ENCODE peak calls at places on chromosomes 16 and 17, in four cellular contexts. E is K562, T is right lobe of liver, D is endodermal cell. V is an unnamed sample.

GRCh38 chr17:40980594-40980993 is 3.5 kb downstream of the KRT40 start:
- DNase-seq in E (no peak), T (no peak), D (no peak), V (no peak)

GRCh38 chr17:32590974-32591373 is 104.2 kb downstream of the CDK5R1 start:
- DNase-seq in E (no peak), T (no peak), D (no peak), V (no peak)

GRCh38 chr17:292016-292415 is 60.6 kb downstream of the RPH3AL start:
- DNase-seq in E (no peak), T (peak), D (no peak), V (no peak)

GRCh38 chr17:34135841-34136240 is 119.2 kb upstream of the CCL2 start:
- DNase-seq in E (no peak), T (no peak), D (peak), V (no peak)

GRCh38 chr16:78284957-78285434 is 185.5 kb downstream of the WWOX start:
- DNase-seq in E (no peak), T (peak), D (no peak), V (no peak)

GRCh38 chr17:62919388-62919787 is 46.6 kb upstream of the TANC2 start:
- DNase-seq in E (peak), T (no peak), D (no peak), V (no peak)

GRCh38 chr17:4782652-4783051 is 3.5 kb downstream of the VMO1 start:
- DNase-seq in E (peak), T (no peak), D (peak), V (no peak)

GRCh38 chr16:50259334-50260205 is 6.8 kb upstream of the ADCY7 start:
- DNase-seq in E (no peak), T (no peak), D (peak), V (peak)

GRCh38 chr17:67105213-67105612 is 60.9 kb downstream of the CACNG1 start:
- DNase-seq in E (no peak), T (no peak), D (no peak), V (no peak)

GRCh38 chr17:14670861-14671260 is 370.0 kb downstream of the HS3ST3B1 start:
- DNase-seq in E (no peak), T (no peak), D (no peak), V (no peak)

GRCh38 chr16:21656795-21657768 is 4.7 kb upstream of the IGSF6 start:
- DNase-seq in E (peak), T (no peak), D (peak), V (peak)

GRCh38 chr17:50053654-50053960 is 2.3 kb upstream of the ITGA3 start:
- DNase-seq in E (no peak), T (no peak), D (peak), V (no peak)

DNA sequence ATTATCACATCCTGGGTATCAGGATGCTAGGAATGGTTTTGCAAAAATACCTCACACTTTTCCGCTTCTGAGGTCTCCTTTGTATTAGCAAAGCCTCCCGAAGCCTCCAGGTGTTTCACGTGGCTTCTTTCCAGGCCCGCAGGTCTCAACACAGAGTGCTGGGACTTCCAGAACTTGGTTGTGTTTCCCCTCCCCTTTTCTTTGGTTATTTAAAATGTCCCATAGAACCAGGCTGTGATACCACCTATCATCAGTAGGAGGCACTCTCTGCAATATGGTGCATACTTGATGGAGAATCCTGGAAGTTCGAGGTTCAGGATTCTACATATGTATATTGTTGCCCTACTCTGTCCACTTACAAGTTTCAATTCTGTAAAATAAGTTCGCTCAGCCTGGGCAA is 28.8 kb downstream of the ATP2C2 start:
- DNase-seq in E (no peak), T (no peak), D (no peak), V (no peak)
- TF ChIP-seq CTCF in E (no peak), T (no peak), D (peak), V (no peak)

GRCh38 chr17:79862771-79863440 is 23.7 kb upstream of the CBX4 start:
- DNase-seq in E (no peak), T (no peak), D (peak), V (no peak)

GRCh38 chr17:79862259-79862658 is 23.0 kb upstream of the CBX4 start:
- DNase-seq in E (no peak), T (no peak), D (no peak), V (no peak)

GRCh38 chr17:79864147-79864546 is 24.9 kb upstream of the CBX4 start:
- DNase-seq in E (no peak), T (no peak), D (no peak), V (no peak)

GRCh38 chr17:79859676-79860615 is 20.7 kb upstream of the CBX4 start:
- DNase-seq in E (no peak), T (no peak), D (peak), V (peak)

GRCh38 chr17:79861371-79862216 is 22.4 kb upstream of the CBX4 start:
- DNase-seq in E (no peak), T (no peak), D (peak), V (no peak)
- TF ChIP-seq CTCF in E (no peak), T (no peak), D (no peak), V (no peak)

GRCh38 chr16:71360378-71360777 is 1.9 kb downstream of the CALB2 start:
- DNase-seq in E (peak), T (no peak), D (no peak), V (no peak)

GRCh38 chr16:71356051-71356740 is 2.3 kb upstream of the CALB2 start:
- DNase-seq in E (no peak), T (no peak), D (no peak), V (no peak)

GRCh38 chr16:71357681-71358080 is 842 bp upstream of the CALB2 start:
- DNase-seq in E (peak), T (no peak), D (peak), V (peak)

GRCh38 chr16:71359431-71359830 is 908 bp downstream of the CALB2 start:
- DNase-seq in E (no peak), T (no peak), D (no peak), V (no peak)

GRCh38 chr16:71358464-71359031 is at the start of gene CALB2:
- DNase-seq in E (peak), T (peak), D (peak), V (peak)
- TF ChIP-seq CTCF in E (peak), T (peak), D (peak), V (peak)

DNA sequence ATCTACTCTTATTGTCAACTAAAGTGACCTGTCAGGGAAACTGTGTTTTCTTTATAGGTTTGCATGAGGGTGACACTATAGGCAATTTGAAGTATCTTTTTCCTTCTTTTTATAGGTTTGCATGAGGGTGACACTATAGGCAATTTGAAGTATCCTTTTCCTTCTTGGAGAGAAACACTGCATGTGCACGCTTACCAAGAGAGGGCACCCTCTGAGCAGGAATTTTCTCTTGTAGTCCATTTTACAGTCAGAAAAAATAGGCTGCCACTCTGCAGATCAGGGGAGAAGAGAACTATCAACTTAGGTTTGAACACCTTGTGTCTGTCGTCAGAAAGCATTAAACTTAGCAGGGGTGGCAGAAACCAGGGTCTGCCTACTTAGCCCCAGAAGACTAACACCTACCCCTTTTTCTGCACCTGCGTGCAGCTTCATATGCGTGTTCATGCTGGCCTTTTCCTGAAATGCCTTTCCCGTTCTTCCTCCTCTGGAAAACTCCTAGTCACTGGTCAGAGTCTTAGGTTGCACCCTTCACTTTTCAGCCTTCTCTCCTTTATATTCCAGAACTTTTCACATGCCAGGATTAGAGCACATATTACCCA is 16.4 kb upstream of the SMIM36 start:
- DNase-seq in E (peak), T (peak), D (peak), V (peak)
- TF ChIP-seq CTCF in E (peak), T (peak), D (peak), V (peak)

DNA sequence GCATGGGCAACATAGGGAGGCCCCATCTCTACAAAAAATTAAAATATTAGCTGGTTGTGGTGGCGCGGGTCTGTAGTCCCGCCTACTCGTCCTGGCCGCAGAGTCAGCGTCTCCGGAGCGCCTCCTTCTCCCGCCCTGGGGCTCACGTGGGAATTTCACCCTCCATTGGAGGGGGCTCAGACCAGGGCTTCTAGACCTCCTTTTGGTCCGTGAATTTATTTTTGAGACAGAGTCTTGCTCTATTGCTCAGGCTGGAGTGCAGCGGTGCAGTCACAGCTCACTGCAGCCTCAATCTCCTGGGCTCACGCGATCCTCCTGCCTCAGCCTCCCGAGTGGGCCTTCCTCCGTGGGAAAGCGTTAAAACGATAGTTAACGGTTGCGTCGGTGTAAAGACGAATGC is 394 bp upstream of the NME4 start:
- DNase-seq in E (peak), T (peak), D (peak), V (peak)
- TF ChIP-seq CTCF in E (no peak), T (no peak), D (no peak), V (no peak)

GRCh38 chr16:58638148-58639036 is 8.8 kb upstream of the CNOT1 start:
- DNase-seq in E (peak), T (peak), D (peak), V (no peak)
- TF ChIP-seq CTCF in E (peak), T (peak), D (peak), V (no peak)

GRCh38 chr16:87702325-87702811 is 63.4 kb downstream of the KLHDC4 start:
- DNase-seq in E (peak), T (no peak), D (peak), V (peak)
- TF ChIP-seq CTCF in E (peak), T (peak), D (peak), V (peak)

DNA sequence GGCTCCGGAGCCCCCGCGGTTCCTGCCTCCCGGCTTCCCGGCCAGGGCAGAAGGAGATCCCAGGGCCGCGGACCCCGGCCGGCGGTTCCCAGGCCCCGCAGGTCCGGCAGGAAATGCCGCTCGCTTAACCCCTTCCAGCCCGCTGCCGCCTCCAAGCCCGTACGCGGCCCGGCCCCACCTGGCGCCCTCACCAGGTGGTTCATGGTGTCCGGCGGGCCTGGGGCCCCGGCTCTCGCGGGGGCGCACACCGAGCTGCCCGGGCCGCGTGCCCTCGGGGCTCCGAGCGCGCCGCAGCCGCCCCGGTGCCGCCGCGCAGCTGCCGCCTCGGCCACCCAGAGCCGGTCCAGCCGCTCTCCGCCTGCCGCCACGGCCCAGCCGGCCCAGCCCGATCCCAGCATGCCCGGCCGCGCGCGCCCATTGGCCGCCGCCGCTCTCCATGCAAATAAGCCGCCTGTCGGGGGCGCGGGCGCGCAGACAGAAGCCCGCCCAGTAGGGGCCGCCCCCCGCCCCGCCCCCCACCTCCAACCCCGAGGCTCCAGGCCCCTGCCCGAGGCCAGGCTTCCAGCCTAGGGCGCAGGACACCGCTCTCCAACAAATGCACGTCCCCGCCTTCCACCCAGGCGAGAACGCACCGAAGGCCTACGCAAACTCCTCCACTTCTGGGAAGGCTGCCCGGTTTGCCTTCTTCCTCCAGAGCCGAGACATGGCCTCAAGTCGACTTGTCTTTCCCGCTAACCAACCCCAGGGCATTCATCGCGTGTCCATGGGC is at the start of gene BCAR1:
- DNase-seq in E (peak), T (peak), D (peak), V (peak)
- TF ChIP-seq CTCF in E (no peak), T (peak), D (no peak), V (no peak)

V was measured in nephron progenitor cell.